ENCODE peak calls at places on chromosomes 3 and 15, in five cellular contexts. One of them, this sample, is unnamed.

GRCh38 chr15:65923264-65923663 is 54.0 kb downstream of the RAB11A start:
- DNase-seq in A549: no peak
- DNase-seq in SK-N-SH: no peak
- DNase-seq in HCT116: no peak
- DNase-seq in endothelial cell of umbilical vein: no peak
- DNase-seq in this sample: no peak

GRCh38 chr3:37952564-37952963 is 38.0 kb upstream of the VILL start:
- DNase-seq in A549: no peak
- DNase-seq in SK-N-SH: no peak
- DNase-seq in HCT116: no peak
- DNase-seq in endothelial cell of umbilical vein: no peak
- DNase-seq in this sample: no peak

GRCh38 chr3:124812291-124813265 is 74.6 kb downstream of the ITGB5 start:
- DNase-seq in A549: peak; percentile 94
- DNase-seq in SK-N-SH: no peak
- DNase-seq in HCT116: peak; percentile 82
- DNase-seq in endothelial cell of umbilical vein: peak; percentile 9
- DNase-seq in this sample: peak; percentile 33

GRCh38 chr3:42061711-42062408 is 29.3 kb upstream of the TRAK1 start:
- DNase-seq in A549: peak; percentile 76
- DNase-seq in SK-N-SH: no peak
- DNase-seq in HCT116: peak; percentile 68
- DNase-seq in endothelial cell of umbilical vein: peak; percentile 90
- DNase-seq in this sample: no peak

GRCh38 chr3:125087768-125088391 is 32.1 kb upstream of the HEG1 start:
- DNase-seq in A549: no peak
- DNase-seq in SK-N-SH: no peak
- DNase-seq in HCT116: no peak
- DNase-seq in endothelial cell of umbilical vein: no peak
- DNase-seq in this sample: no peak

GRCh38 chr3:183220828-183221227 is 32.2 kb upstream of the B3GNT5 start:
- DNase-seq in A549: no peak
- DNase-seq in SK-N-SH: no peak
- DNase-seq in HCT116: no peak
- DNase-seq in endothelial cell of umbilical vein: no peak
- DNase-seq in this sample: no peak

GRCh38 chr3:80771085-80771484 is 990.4 kb downstream of the GBE1 start:
- DNase-seq in A549: no peak
- DNase-seq in SK-N-SH: peak; percentile 59
- DNase-seq in HCT116: no peak
- DNase-seq in endothelial cell of umbilical vein: no peak
- DNase-seq in this sample: no peak

GRCh38 chr3:12905316-12906071 is 64.1 kb upstream of the RPL32 start:
- DNase-seq in A549: no peak
- DNase-seq in SK-N-SH: no peak
- DNase-seq in HCT116: no peak
- DNase-seq in endothelial cell of umbilical vein: no peak
- DNase-seq in this sample: no peak

GRCh38 chr15:39657714-39658113 is 76.8 kb downstream of the THBS1 start:
- DNase-seq in A549: no peak
- DNase-seq in SK-N-SH: no peak
- DNase-seq in HCT116: no peak
- DNase-seq in endothelial cell of umbilical vein: peak; percentile 53
- DNase-seq in this sample: no peak

GRCh38 chr3:69250014-69250413 is 127.6 kb upstream of the LMOD3 start:
- DNase-seq in A549: no peak
- DNase-seq in SK-N-SH: no peak
- DNase-seq in HCT116: no peak
- DNase-seq in endothelial cell of umbilical vein: no peak
- DNase-seq in this sample: peak; percentile 14

GRCh38 chr3:106514431-106514830 is 645.6 kb upstream of the CBLB start:
- DNase-seq in A549: no peak
- DNase-seq in SK-N-SH: no peak
- DNase-seq in HCT116: no peak
- DNase-seq in endothelial cell of umbilical vein: no peak
- DNase-seq in this sample: no peak

GRCh38 chr3:160618363-160618762 is 53.0 kb upstream of the KPNA4 start:
- DNase-seq in A549: no peak
- DNase-seq in SK-N-SH: no peak
- DNase-seq in HCT116: no peak
- DNase-seq in endothelial cell of umbilical vein: no peak
- DNase-seq in this sample: no peak

GRCh38 chr3:133895208-133896001 is at the start of gene RAB6B:
- DNase-seq in A549: no peak
- DNase-seq in SK-N-SH: peak; percentile 96
- DNase-seq in HCT116: no peak
- DNase-seq in endothelial cell of umbilical vein: peak; percentile 46
- DNase-seq in this sample: peak; percentile 78

GRCh38 chr3:110542552-110543164 is 529.0 kb upstream of the NECTIN3 start:
- DNase-seq in A549: no peak
- DNase-seq in SK-N-SH: no peak
- DNase-seq in HCT116: no peak
- DNase-seq in endothelial cell of umbilical vein: no peak
- DNase-seq in this sample: no peak

GRCh38 chr3:39183231-39184080 is 8.9 kb downstream of the XIRP1 start:
- DNase-seq in A549: no peak
- DNase-seq in SK-N-SH: no peak
- DNase-seq in HCT116: no peak
- DNase-seq in endothelial cell of umbilical vein: no peak
- DNase-seq in this sample: no peak

GRCh38 chr15:33045066-33045810 is 149.3 kb downstream of the FMN1 start:
- DNase-seq in A549: no peak
- DNase-seq in SK-N-SH: no peak
- DNase-seq in HCT116: no peak
- DNase-seq in endothelial cell of umbilical vein: no peak
- DNase-seq in this sample: no peak

GRCh38 chr15:98452238-98452637 is 196.1 kb upstream of the IGF1R start:
- DNase-seq in A549: no peak
- DNase-seq in SK-N-SH: no peak
- DNase-seq in HCT116: no peak
- DNase-seq in endothelial cell of umbilical vein: no peak
- DNase-seq in this sample: no peak

GRCh38 chr15:63135281-63135680 is 13.6 kb downstream of the LACTB start:
- DNase-seq in A549: no peak
- DNase-seq in SK-N-SH: no peak
- DNase-seq in HCT116: no peak
- DNase-seq in endothelial cell of umbilical vein: no peak
- DNase-seq in this sample: no peak

GRCh38 chr3:7709383-7710082 is 792.1 kb upstream of the LMCD1 start:
- DNase-seq in A549: no peak
- DNase-seq in SK-N-SH: no peak
- DNase-seq in HCT116: peak; percentile 7
- DNase-seq in endothelial cell of umbilical vein: peak; percentile 67
- DNase-seq in this sample: no peak

GRCh38 chr15:101445562-101446526 is 43.7 kb downstream of the PCSK6 start:
- DNase-seq in A549: no peak
- DNase-seq in SK-N-SH: no peak
- DNase-seq in HCT116: no peak
- DNase-seq in endothelial cell of umbilical vein: peak; percentile 92
- DNase-seq in this sample: peak; percentile 73

GRCh38 chr3:51945926-51946500 is 3.9 kb downstream of the PARP3 start:
- DNase-seq in A549: no peak
- DNase-seq in SK-N-SH: no peak
- DNase-seq in HCT116: no peak
- DNase-seq in endothelial cell of umbilical vein: no peak
- DNase-seq in this sample: no peak

GRCh38 chr3:63015614-63016016 is 140.4 kb upstream of the CADPS start:
- DNase-seq in A549: no peak
- DNase-seq in SK-N-SH: no peak
- DNase-seq in HCT116: no peak
- DNase-seq in endothelial cell of umbilical vein: no peak
- DNase-seq in this sample: peak; percentile 1

GRCh38 chr15:93317772-93318171 is 228.8 kb upstream of the RGMA start:
- DNase-seq in A549: no peak
- DNase-seq in SK-N-SH: no peak
- DNase-seq in HCT116: no peak
- DNase-seq in endothelial cell of umbilical vein: no peak
- DNase-seq in this sample: no peak

GRCh38 chr15:93312891-93313486 is 224.0 kb upstream of the RGMA start:
- DNase-seq in A549: no peak
- DNase-seq in SK-N-SH: no peak
- DNase-seq in HCT116: no peak
- DNase-seq in endothelial cell of umbilical vein: no peak
- DNase-seq in this sample: no peak

GRCh38 chr15:93319121-93319814 is 230.3 kb upstream of the RGMA start:
- DNase-seq in A549: no peak
- DNase-seq in SK-N-SH: no peak
- DNase-seq in HCT116: no peak
- DNase-seq in endothelial cell of umbilical vein: no peak
- DNase-seq in this sample: no peak

GRCh38 chr15:93311620-93312019 is 222.6 kb upstream of the RGMA start:
- DNase-seq in A549: no peak
- DNase-seq in SK-N-SH: no peak
- DNase-seq in HCT116: no peak
- DNase-seq in endothelial cell of umbilical vein: no peak
- DNase-seq in this sample: no peak

DNA sequence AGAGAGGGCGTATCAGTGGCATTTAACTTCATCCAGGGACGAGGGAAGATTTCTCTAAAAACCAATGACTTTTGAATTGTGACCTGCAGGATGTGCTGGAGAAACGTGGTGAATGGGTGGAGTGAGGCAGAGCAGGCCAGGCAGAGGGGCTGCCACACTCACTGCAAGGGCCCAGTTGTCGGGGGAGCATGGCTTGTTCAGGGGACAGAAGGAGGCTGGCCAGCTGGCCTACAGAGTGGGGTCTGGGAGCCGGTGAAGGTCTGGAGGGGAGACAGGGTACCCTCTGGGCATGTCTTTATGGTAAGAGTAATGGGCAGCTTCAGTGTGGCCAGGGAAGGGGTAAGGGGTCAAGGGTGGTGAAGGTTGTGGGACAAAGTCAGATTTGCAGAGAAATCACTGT is 225.2 kb upstream of the RGMA start:
- DNase-seq in A549: no peak
- DNase-seq in SK-N-SH: no peak
- DNase-seq in HCT116: no peak
- DNase-seq in endothelial cell of umbilical vein: no peak
- DNase-seq in this sample: no peak
- TF ChIP-seq MAX in A549: no peak
- TF ChIP-seq MAX in SK-N-SH: no peak
- TF ChIP-seq MAX in HCT116: no peak
- TF ChIP-seq MAX in endothelial cell of umbilical vein: no peak
- TF ChIP-seq MAX in this sample: no peak

DNA sequence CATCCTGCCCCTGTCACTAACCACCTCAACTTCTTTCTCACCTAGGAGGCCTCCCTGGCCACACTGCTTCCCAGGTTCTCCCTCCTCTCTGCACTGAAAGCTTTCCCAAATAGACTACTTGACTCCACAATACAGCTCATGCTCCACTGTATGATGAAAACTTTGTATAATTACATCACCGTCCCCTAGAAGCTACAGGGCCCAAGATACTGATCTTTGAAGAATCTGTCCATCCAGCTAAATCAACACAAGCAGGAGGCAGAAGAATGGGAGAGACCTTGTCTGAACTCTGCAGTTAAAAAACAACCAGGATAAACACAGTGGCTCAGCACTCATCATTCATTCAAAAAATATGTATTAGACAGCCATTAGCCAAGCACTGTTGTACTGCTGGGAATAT is 26.4 kb upstream of the RPS17 start:
- DNase-seq in A549: no peak
- DNase-seq in SK-N-SH: no peak
- DNase-seq in HCT116: no peak
- DNase-seq in endothelial cell of umbilical vein: no peak
- DNase-seq in this sample: no peak
- TF ChIP-seq MAX in A549: no peak
- TF ChIP-seq MAX in SK-N-SH: no peak
- TF ChIP-seq MAX in HCT116: no peak
- TF ChIP-seq MAX in endothelial cell of umbilical vein: no peak
- TF ChIP-seq MAX in this sample: no peak

GRCh38 chr3:32420138-32420981 is 28.7 kb downstream of the CMTM7 start:
- DNase-seq in A549: peak; percentile 43
- DNase-seq in SK-N-SH: no peak
- DNase-seq in HCT116: peak; percentile 97
- DNase-seq in endothelial cell of umbilical vein: peak; percentile 85
- DNase-seq in this sample: peak; percentile 88
- TF ChIP-seq MAX in A549: no peak
- TF ChIP-seq MAX in SK-N-SH: peak; percentile 19
- TF ChIP-seq MAX in HCT116: no peak
- TF ChIP-seq MAX in endothelial cell of umbilical vein: no peak
- TF ChIP-seq MAX in this sample: no peak

GRCh38 chr3:108053025-108053424 is 37.8 kb downstream of the CD47 start:
- DNase-seq in A549: no peak
- DNase-seq in SK-N-SH: no peak
- DNase-seq in HCT116: no peak
- DNase-seq in endothelial cell of umbilical vein: no peak
- DNase-seq in this sample: no peak
- TF ChIP-seq MAX in A549: no peak
- TF ChIP-seq MAX in SK-N-SH: no peak
- TF ChIP-seq MAX in HCT116: no peak
- TF ChIP-seq MAX in endothelial cell of umbilical vein: no peak
- TF ChIP-seq MAX in this sample: no peak

DNA sequence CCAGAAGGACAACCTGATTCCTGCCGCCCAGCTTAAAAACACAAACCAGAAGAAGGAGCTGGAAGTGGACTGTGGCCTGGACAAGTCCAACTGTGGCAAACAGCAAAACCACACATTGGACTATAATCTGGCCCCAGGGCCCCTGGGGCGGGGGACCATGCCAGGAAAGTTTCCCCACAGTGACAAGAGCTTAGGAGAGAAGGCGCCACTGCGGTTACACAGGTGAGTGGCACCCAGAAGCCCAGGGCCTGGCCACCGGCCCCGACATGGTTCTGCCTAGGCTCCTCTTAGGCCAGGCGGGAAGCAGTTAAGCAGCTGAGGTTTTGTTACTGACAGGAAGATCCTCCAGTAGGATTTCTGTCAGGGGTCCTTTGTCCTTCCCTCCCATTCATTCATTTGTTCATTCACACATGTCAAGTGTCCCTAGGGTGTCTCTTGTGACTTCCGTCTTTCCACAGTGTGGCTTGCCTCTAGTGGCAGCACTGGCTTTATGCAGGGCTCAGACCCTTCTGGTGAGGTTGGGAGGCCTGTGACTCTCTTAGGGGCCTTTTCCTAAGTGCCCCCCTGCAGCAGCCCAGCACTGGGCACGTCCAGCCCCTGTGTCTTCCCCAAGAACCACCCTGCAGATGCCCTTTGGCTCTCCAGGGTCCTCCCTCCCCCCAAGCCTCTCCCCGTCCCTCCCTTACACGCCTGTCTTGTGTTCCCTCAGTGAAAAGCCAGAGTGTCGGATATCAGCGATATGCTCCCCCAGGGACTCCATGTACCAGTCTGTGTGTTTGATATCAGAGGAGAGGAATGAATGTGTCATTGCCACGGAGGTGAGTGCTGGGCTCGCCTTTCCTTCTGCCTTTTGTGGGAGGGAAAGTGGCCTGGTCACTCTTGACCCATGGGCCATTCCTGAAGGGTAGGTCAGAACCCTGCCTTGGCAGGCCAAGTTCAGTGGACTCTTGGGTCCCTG is 7.8 kb downstream of the DLL4 start:
- DNase-seq in A549: no peak
- DNase-seq in SK-N-SH: no peak
- DNase-seq in HCT116: no peak
- DNase-seq in endothelial cell of umbilical vein: no peak
- DNase-seq in this sample: no peak
- TF ChIP-seq MAX in A549: no peak
- TF ChIP-seq MAX in SK-N-SH: no peak
- TF ChIP-seq MAX in HCT116: no peak
- TF ChIP-seq MAX in endothelial cell of umbilical vein: no peak
- TF ChIP-seq MAX in this sample: no peak

This sample was measured in NB4.